ENCODE peak calls at places on chromosomes 13 and 19, in six cellular contexts. Z, X, K, O, I and S are unnamed samples.

GRCh38 chr19:20067898-20068297 is 9.9 kb upstream of the ZNF90 start:
- DNase-seq in O (no peak), Z (no peak), K (no peak), I (no peak), X (no peak), S (no peak)

GRCh38 chr13:112059457-112060317 is 7.3 kb upstream of the SOX1 start:
- DNase-seq in I (no peak), O (no peak), Z (no peak), K (no peak), X (no peak), S (no peak)

GRCh38 chr13:21033224-21033855 is 28.0 kb downstream of the LATS2 start:
- DNase-seq in Z (no peak), O (peak; percentile 68), X (peak; percentile 75), I (peak; percentile 19), K (peak; percentile 77), S (no peak)

GRCh38 chr19:45917421-45918091 is 3.0 kb upstream of the NANOS2 start:
- DNase-seq in Z (no peak), K (no peak), O (no peak), I (no peak), X (no peak), S (no peak)

GRCh38 chr13:77374786-77375185 is 47.9 kb upstream of the MYCBP2 start:
- DNase-seq in O (no peak), K (no peak), X (no peak), I (no peak), Z (peak; percentile 31), S (no peak)

GRCh38 chr13:45340422-45341033 is 455 bp downstream of the TPT1 start:
- DNase-seq in I (peak; percentile 92), K (peak; percentile 91), Z (peak; percentile 95), O (peak; percentile 97), X (peak; percentile 88), S (peak; percentile 84)

GRCh38 chr19:29714371-29714952 is 599 bp downstream of the C19orf12 start:
- DNase-seq in X (no peak), Z (peak; percentile 13), O (no peak), I (no peak), K (no peak), S (no peak)

GRCh38 chr19:3412066-3412465 is 45.7 kb downstream of the NFIC start:
- DNase-seq in I (no peak), Z (no peak), X (no peak), O (no peak), K (no peak), S (no peak)

GRCh38 chr19:2883686-2884439 is 16.7 kb downstream of the ZNF556 start:
- DNase-seq in Z (no peak), O (no peak), K (peak; percentile 72), I (no peak), X (no peak), S (no peak)

GRCh38 chr13:99133230-99133629 is 67.4 kb upstream of the UBAC2 start:
- DNase-seq in X (no peak), K (no peak), Z (no peak), I (peak; percentile 59), O (no peak), S (no peak)

GRCh38 chr19:55069137-55069858 is 6.3 kb upstream of the RDH13 start:
- DNase-seq in I (no peak), K (peak; percentile 21), X (peak; percentile 13), O (peak; percentile 23), Z (peak; percentile 17), S (peak; percentile 92)
- H3K4me3 ChIP-seq in I (peak overlapping the region; percentile 15), K (no peak overlapping the region), X (peak overlapping the region; percentile 10), O (no peak overlapping the region), Z (no peak overlapping the region), S (peak overlapping the region; percentile 3)

GRCh38 chr13:38013676-38014075 is 144.1 kb upstream of the TRPC4 start:
- DNase-seq in Z (no peak), O (no peak), K (no peak), X (no peak), I (no peak), S (no peak)
- H3K4me3 ChIP-seq in Z (no peak overlapping the region), O (no peak overlapping the region), K (no peak overlapping the region), X (no peak overlapping the region), I (no peak overlapping the region), S (no peak overlapping the region)

GRCh38 chr19:35869327-35870123 is 1.2 kb downstream of the APLP1 start:
- DNase-seq in O (peak; percentile 61), Z (peak; percentile 51), X (peak; percentile 78), I (peak; percentile 94), K (peak; percentile 54), S (peak; percentile 94)
- H3K4me3 ChIP-seq in O (peak overlapping the region; percentile 2), Z (no peak overlapping the region), X (peak overlapping the region; percentile 17), I (peak overlapping the region; percentile 45), K (peak overlapping the region; percentile 10), S (no peak overlapping the region)

DNA sequence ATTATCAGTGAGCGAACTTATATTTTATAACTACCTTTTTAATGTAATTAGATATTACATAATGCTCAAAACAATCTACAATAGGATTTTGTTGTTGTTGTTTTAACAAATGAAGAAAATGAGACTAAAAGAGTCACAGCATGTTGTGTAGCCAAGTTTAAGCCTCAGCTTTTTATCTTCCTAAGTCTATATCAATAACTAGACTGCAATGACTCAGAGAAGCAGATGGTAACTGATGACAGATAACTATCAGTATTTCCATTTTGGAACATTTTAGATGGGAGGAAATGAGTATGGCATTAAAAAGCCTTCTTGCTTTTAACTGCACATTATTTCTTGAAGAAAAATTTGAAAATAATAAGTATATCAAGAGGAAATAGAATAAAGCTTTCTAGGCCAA is 825.2 kb downstream of the SLITRK1 start:
- DNase-seq in X (peak; percentile 38), I (no peak), O (no peak), K (peak; percentile 76), Z (no peak), S (no peak)
- H3K4me3 ChIP-seq in X (no peak overlapping the region), I (no peak overlapping the region), O (no peak overlapping the region), K (no peak overlapping the region), Z (no peak overlapping the region), S (no peak overlapping the region)

DNA sequence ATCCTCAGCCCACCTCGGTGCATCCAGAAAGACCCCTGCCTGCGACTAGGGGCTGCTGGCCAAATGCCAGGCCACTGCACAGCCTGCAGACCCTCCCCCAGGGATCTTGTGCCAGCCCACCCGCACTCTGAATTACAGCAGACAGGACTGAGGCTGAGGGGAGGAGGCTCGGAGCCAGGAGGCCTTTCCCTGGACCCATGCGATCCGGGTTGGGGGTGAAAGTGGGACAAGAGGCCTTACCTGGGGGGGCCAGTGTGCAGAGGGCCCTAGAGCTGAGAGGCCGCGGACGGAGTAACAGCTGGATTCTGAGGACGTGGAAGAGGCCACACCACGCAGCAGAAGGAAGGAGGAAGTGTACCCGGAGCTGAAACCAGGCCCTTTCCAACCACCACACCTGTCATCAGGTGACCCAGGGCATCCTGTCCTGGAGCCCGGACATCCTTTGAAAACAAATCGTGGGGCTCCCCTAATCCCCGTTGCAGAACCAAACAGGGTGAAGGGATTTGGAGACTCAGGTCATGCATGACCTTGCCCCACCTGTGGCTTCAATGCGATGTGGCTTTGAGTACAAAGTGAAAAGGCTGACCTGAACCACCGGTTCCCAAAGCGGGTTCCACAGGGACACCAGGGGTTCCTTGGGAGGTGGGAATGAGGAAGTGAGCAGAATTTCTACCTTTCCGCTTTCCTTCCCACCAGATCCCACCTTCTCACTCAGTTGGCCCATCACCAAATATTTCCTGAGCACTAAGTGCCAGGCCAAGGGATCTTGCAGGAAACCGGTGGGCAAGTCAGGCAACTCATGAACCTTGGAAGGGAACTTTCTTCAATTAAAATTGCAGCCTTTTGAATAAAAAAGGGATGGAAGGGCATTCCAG is 828 bp downstream of the FUT6 start:
- DNase-seq in X (no peak), Z (no peak), K (no peak), O (no peak), I (no peak), S (no peak)
- H3K4me3 ChIP-seq in X (no peak overlapping the region), Z (no peak overlapping the region), K (no peak overlapping the region), O (no peak overlapping the region), I (no peak overlapping the region), S (no peak overlapping the region)

GRCh38 chr13:109974354-109974753 is 188.0 kb upstream of the IRS2 start:
- DNase-seq in I (no peak), O (peak; percentile 19), Z (no peak), X (peak; percentile 35), K (peak; percentile 37), S (no peak)
- H3K4me3 ChIP-seq in I (no peak overlapping the region), O (no peak overlapping the region), Z (no peak overlapping the region), X (no peak overlapping the region), K (no peak overlapping the region), S (no peak overlapping the region)

DNA sequence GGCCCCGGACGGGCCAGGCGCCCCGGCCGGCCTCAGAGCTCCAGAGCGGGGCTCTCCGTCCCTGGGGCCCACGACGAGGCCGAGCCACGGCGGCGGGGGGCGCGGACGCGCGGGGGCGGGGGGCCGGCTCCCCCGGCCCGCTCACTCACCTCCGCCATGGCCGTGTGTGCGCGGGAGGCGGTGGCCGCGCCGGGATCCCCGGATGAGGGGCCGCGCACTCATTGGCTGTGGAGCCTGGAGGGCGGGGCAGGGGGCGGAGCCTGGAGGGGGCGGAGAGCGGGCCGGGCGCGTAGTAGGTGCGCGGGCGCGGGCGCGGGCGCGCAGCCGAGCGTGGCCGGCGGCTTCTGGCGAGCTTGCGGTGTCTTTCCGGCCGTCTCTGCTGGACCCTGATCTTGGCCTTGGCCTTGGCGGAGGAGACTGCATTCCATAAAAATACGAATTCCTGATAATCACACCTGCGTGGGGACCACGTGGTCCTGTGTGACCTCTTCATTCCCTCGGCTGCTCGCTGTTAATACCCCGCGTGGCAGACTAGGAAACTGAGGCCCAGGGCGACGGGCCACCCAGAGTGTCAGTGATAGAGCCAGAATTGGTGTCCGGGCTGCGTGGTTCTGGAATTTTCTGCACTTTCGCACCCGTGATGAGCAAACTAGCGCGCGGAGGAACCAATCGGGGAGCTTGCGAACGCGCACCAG is at the start of gene MIER2:
- DNase-seq in Z (peak; percentile 71), X (peak; percentile 64), O (peak; percentile 82), I (peak; percentile 86), K (peak; percentile 62), S (peak; percentile 75)
- H3K4me3 ChIP-seq in Z (peak within 1 kb of the TSS; percentile 65), X (peak within 1 kb of the TSS; percentile 77), O (peak within 1 kb of the TSS; percentile 54), I (peak within 1 kb of the TSS; percentile 99), K (peak within 1 kb of the TSS; percentile 73), S (peak within 1 kb of the TSS; percentile 86)

DNA sequence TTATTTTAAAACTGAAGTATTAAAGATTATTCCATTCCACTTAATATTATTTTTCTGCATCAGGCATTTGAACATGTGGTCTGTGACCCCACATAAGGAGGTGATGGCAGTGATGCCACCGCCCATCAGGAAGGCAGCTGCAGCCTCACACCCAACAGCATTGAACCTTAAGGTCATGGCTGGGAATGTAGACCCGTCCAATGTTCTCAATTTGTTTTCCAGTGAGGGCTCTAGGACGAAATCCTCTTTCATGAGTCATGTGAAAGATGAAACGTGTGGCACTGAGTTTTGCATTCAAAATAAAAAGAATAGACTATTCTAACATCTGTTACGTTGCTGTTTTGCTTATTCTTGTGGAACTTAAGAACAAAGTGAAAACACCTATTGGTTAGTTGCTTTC is 74.5 kb upstream of the ANKRD10 start:
- DNase-seq in X (no peak), I (no peak), K (peak; percentile 33), Z (no peak), O (no peak), S (no peak)
- H3K4me3 ChIP-seq in X (no peak overlapping the region), I (no peak overlapping the region), K (no peak overlapping the region), Z (no peak overlapping the region), O (no peak overlapping the region), S (no peak overlapping the region)

GRCh38 chr19:1859319-1859718 is 4.1 kb downstream of the KLF16 start:
- DNase-seq in X (no peak), K (no peak), I (no peak), O (no peak), Z (no peak), S (no peak)

GRCh38 chr19:1856698-1857603 is 6.4 kb downstream of the KLF16 start:
- DNase-seq in Z (peak; percentile 96), K (peak; percentile 82), O (peak; percentile 79), X (peak; percentile 74), I (peak; percentile 54), S (peak; percentile 93)

GRCh38 chr19:1858412-1859081 is 4.8 kb downstream of the KLF16 start:
- DNase-seq in I (no peak), K (no peak), X (no peak), Z (no peak), O (no peak), S (no peak)

GRCh38 chr19:1856345-1856697 is 7.1 kb downstream of the KLF16 start:
- DNase-seq in K (no peak), I (no peak), O (no peak), X (no peak), Z (peak; percentile 64), S (no peak)

GRCh38 chr19:1857648-1858326 is 5.6 kb downstream of the KLF16 start:
- DNase-seq in I (no peak), Z (peak; percentile 84), K (no peak), X (no peak), O (no peak), S (no peak)
- H3K4me3 ChIP-seq in I (peak overlapping the region; percentile 11), Z (peak overlapping the region; percentile 49), K (no peak overlapping the region), X (peak overlapping the region; percentile 43), O (no peak overlapping the region), S (no peak overlapping the region)